ENCODE peak calls at places on chromosomes 1 and 21, in ten cellular contexts. One of them, this sample, is unnamed.

GRCh38 chr1:234610061-234610581 is at the start of gene IRF2BP2:
- DNase-seq in NCI-H82: peak
- DNase-seq in posterior cingulate gyrus: peak
- DNase-seq in osteocyte: peak
- DNase-seq in MV-4-11: peak
- DNase-seq in stimulated activated CD8-positive, alpha-beta memory T cell treated with anti-CD3 and anti-CD28 coated beads, Interleukin-7, amount 100 ng/mL, for 24 hours: peak
- DNase-seq in HS-27A: no peak
- DNase-seq in AG09319: no peak
- DNase-seq in stimulated activated CD4-positive, alpha-beta T cell treated with anti-CD3 and anti-CD28 coated beads, Interleukin-2, amount 100 ng/mL, for 48 hours: peak
- DNase-seq in kidney epithelial cell: no peak
- DNase-seq in this sample: peak

GRCh38 chr21:40615503-40616376 is 231.2 kb downstream of the DSCAM start:
- DNase-seq in NCI-H82: peak
- DNase-seq in posterior cingulate gyrus: no peak
- DNase-seq in osteocyte: no peak
- DNase-seq in MV-4-11: no peak
- DNase-seq in stimulated activated CD8-positive, alpha-beta memory T cell treated with anti-CD3 and anti-CD28 coated beads, Interleukin-7, amount 100 ng/mL, for 24 hours: no peak
- DNase-seq in HS-27A: no peak
- DNase-seq in AG09319: no peak
- DNase-seq in stimulated activated CD4-positive, alpha-beta T cell treated with anti-CD3 and anti-CD28 coated beads, Interleukin-2, amount 100 ng/mL, for 48 hours: no peak
- DNase-seq in kidney epithelial cell: no peak
- DNase-seq in this sample: no peak

GRCh38 chr21:33540711-33541104 is 1.2 kb downstream of the GART start:
- DNase-seq in NCI-H82: no peak
- DNase-seq in posterior cingulate gyrus: no peak
- DNase-seq in osteocyte: no peak
- DNase-seq in MV-4-11: no peak
- DNase-seq in stimulated activated CD8-positive, alpha-beta memory T cell treated with anti-CD3 and anti-CD28 coated beads, Interleukin-7, amount 100 ng/mL, for 24 hours: no peak
- DNase-seq in HS-27A: no peak
- DNase-seq in AG09319: no peak
- DNase-seq in stimulated activated CD4-positive, alpha-beta T cell treated with anti-CD3 and anti-CD28 coated beads, Interleukin-2, amount 100 ng/mL, for 48 hours: no peak
- DNase-seq in kidney epithelial cell: no peak
- DNase-seq in this sample: no peak

GRCh38 chr21:42737969-42738590 is 84.7 kb downstream of the PDE9A start:
- DNase-seq in NCI-H82: no peak
- DNase-seq in posterior cingulate gyrus: peak
- DNase-seq in osteocyte: no peak
- DNase-seq in MV-4-11: peak
- DNase-seq in stimulated activated CD8-positive, alpha-beta memory T cell treated with anti-CD3 and anti-CD28 coated beads, Interleukin-7, amount 100 ng/mL, for 24 hours: no peak
- DNase-seq in HS-27A: no peak
- DNase-seq in AG09319: no peak
- DNase-seq in stimulated activated CD4-positive, alpha-beta T cell treated with anti-CD3 and anti-CD28 coated beads, Interleukin-2, amount 100 ng/mL, for 48 hours: peak
- DNase-seq in kidney epithelial cell: no peak
- DNase-seq in this sample: peak

GRCh38 chr1:168827557-168827956 is 98.6 kb upstream of the DPT start:
- DNase-seq in NCI-H82: no peak
- DNase-seq in posterior cingulate gyrus: no peak
- DNase-seq in osteocyte: no peak
- DNase-seq in MV-4-11: no peak
- DNase-seq in stimulated activated CD8-positive, alpha-beta memory T cell treated with anti-CD3 and anti-CD28 coated beads, Interleukin-7, amount 100 ng/mL, for 24 hours: no peak
- DNase-seq in HS-27A: no peak
- DNase-seq in AG09319: no peak
- DNase-seq in stimulated activated CD4-positive, alpha-beta T cell treated with anti-CD3 and anti-CD28 coated beads, Interleukin-2, amount 100 ng/mL, for 48 hours: no peak
- DNase-seq in kidney epithelial cell: no peak
- DNase-seq in this sample: no peak

GRCh38 chr1:169144941-169145626 is 38.6 kb downstream of the ATP1B1 start:
- DNase-seq in NCI-H82: no peak
- DNase-seq in posterior cingulate gyrus: no peak
- DNase-seq in osteocyte: no peak
- DNase-seq in MV-4-11: no peak
- DNase-seq in stimulated activated CD8-positive, alpha-beta memory T cell treated with anti-CD3 and anti-CD28 coated beads, Interleukin-7, amount 100 ng/mL, for 24 hours: no peak
- DNase-seq in HS-27A: no peak
- DNase-seq in AG09319: no peak
- DNase-seq in stimulated activated CD4-positive, alpha-beta T cell treated with anti-CD3 and anti-CD28 coated beads, Interleukin-2, amount 100 ng/mL, for 48 hours: no peak
- DNase-seq in kidney epithelial cell: no peak
- DNase-seq in this sample: no peak

GRCh38 chr1:2230781-2231666 is 2.9 kb downstream of the SKI start:
- DNase-seq in NCI-H82: peak
- DNase-seq in posterior cingulate gyrus: peak
- DNase-seq in osteocyte: peak
- DNase-seq in MV-4-11: no peak
- DNase-seq in stimulated activated CD8-positive, alpha-beta memory T cell treated with anti-CD3 and anti-CD28 coated beads, Interleukin-7, amount 100 ng/mL, for 24 hours: no peak
- DNase-seq in HS-27A: no peak
- DNase-seq in AG09319: no peak
- DNase-seq in stimulated activated CD4-positive, alpha-beta T cell treated with anti-CD3 and anti-CD28 coated beads, Interleukin-2, amount 100 ng/mL, for 48 hours: no peak
- DNase-seq in kidney epithelial cell: no peak
- DNase-seq in this sample: peak

GRCh38 chr1:218845589-218845988 is 328.1 kb upstream of the LYPLAL1 start:
- DNase-seq in NCI-H82: no peak
- DNase-seq in posterior cingulate gyrus: no peak
- DNase-seq in osteocyte: no peak
- DNase-seq in MV-4-11: peak
- DNase-seq in stimulated activated CD8-positive, alpha-beta memory T cell treated with anti-CD3 and anti-CD28 coated beads, Interleukin-7, amount 100 ng/mL, for 24 hours: no peak
- DNase-seq in HS-27A: no peak
- DNase-seq in AG09319: no peak
- DNase-seq in stimulated activated CD4-positive, alpha-beta T cell treated with anti-CD3 and anti-CD28 coated beads, Interleukin-2, amount 100 ng/mL, for 48 hours: no peak
- DNase-seq in kidney epithelial cell: no peak
- DNase-seq in this sample: no peak

GRCh38 chr1:67429528-67430357 is 459 bp downstream of the SERBP1 start:
- DNase-seq in NCI-H82: peak
- DNase-seq in posterior cingulate gyrus: peak
- DNase-seq in osteocyte: no peak
- DNase-seq in MV-4-11: no peak
- DNase-seq in stimulated activated CD8-positive, alpha-beta memory T cell treated with anti-CD3 and anti-CD28 coated beads, Interleukin-7, amount 100 ng/mL, for 24 hours: peak
- DNase-seq in HS-27A: no peak
- DNase-seq in AG09319: no peak
- DNase-seq in stimulated activated CD4-positive, alpha-beta T cell treated with anti-CD3 and anti-CD28 coated beads, Interleukin-2, amount 100 ng/mL, for 48 hours: peak
- DNase-seq in kidney epithelial cell: no peak
- DNase-seq in this sample: peak

GRCh38 chr21:41616063-41616591 is 108.2 kb upstream of the TMPRSS2 start:
- DNase-seq in NCI-H82: no peak
- DNase-seq in posterior cingulate gyrus: peak
- DNase-seq in osteocyte: no peak
- DNase-seq in MV-4-11: no peak
- DNase-seq in stimulated activated CD8-positive, alpha-beta memory T cell treated with anti-CD3 and anti-CD28 coated beads, Interleukin-7, amount 100 ng/mL, for 24 hours: no peak
- DNase-seq in HS-27A: no peak
- DNase-seq in AG09319: peak
- DNase-seq in stimulated activated CD4-positive, alpha-beta T cell treated with anti-CD3 and anti-CD28 coated beads, Interleukin-2, amount 100 ng/mL, for 48 hours: no peak
- DNase-seq in kidney epithelial cell: no peak
- DNase-seq in this sample: no peak

GRCh38 chr1:41313661-41314131 is 47.5 kb upstream of the FOXO6 start:
- DNase-seq in NCI-H82: peak
- DNase-seq in posterior cingulate gyrus: peak
- DNase-seq in osteocyte: peak
- DNase-seq in MV-4-11: peak
- DNase-seq in stimulated activated CD8-positive, alpha-beta memory T cell treated with anti-CD3 and anti-CD28 coated beads, Interleukin-7, amount 100 ng/mL, for 24 hours: no peak
- DNase-seq in HS-27A: no peak
- DNase-seq in AG09319: no peak
- DNase-seq in stimulated activated CD4-positive, alpha-beta T cell treated with anti-CD3 and anti-CD28 coated beads, Interleukin-2, amount 100 ng/mL, for 48 hours: peak
- DNase-seq in kidney epithelial cell: no peak
- DNase-seq in this sample: no peak

This sample was measured in heart left ventricle.